ENCODE peak calls at places on chromosome 21, in four cellular contexts. One of them, this sample, is unnamed. For H3K4me1, the result is how much of the 10 kb centered on the place peaks cover.

GRCh38 chr21:31973402-31973944 is 100.7 kb downstream of the HUNK start:
- DNase-seq in suprapubic skin: no peak
- DNase-seq in body of pancreas: no peak
- DNase-seq in stomach: no peak
- DNase-seq in this sample: no peak

GRCh38 chr21:29238967-29239289 is 59.8 kb upstream of the BACH1 start:
- DNase-seq in suprapubic skin: no peak
- DNase-seq in body of pancreas: no peak
- DNase-seq in stomach: no peak
- DNase-seq in this sample: no peak

GRCh38 chr21:35257413-35257812 is 208.3 kb upstream of the RUNX1 start:
- DNase-seq in suprapubic skin: no peak
- DNase-seq in body of pancreas: peak
- DNase-seq in stomach: peak
- DNase-seq in this sample: no peak

GRCh38 chr21:43794311-43794710 is 4.9 kb downstream of the RRP1 start:
- DNase-seq in suprapubic skin: no peak
- DNase-seq in body of pancreas: no peak
- DNase-seq in stomach: no peak
- DNase-seq in this sample: no peak

GRCh38 chr21:15653710-15654109 is 76.1 kb upstream of the USP25 start:
- DNase-seq in suprapubic skin: no peak
- DNase-seq in body of pancreas: no peak
- DNase-seq in stomach: no peak
- DNase-seq in this sample: no peak

GRCh38 chr21:16460936-16461335 is 731.2 kb downstream of the USP25 start:
- DNase-seq in suprapubic skin: no peak
- DNase-seq in body of pancreas: no peak
- DNase-seq in stomach: no peak
- DNase-seq in this sample: no peak

GRCh38 chr21:26715116-26715515 is 130.1 kb downstream of the ADAMTS1 start:
- DNase-seq in suprapubic skin: no peak
- DNase-seq in body of pancreas: no peak
- DNase-seq in stomach: no peak
- DNase-seq in this sample: no peak

GRCh38 chr21:28742527-28742926 is 250.2 kb downstream of the LTN1 start:
- DNase-seq in suprapubic skin: no peak
- DNase-seq in body of pancreas: no peak
- DNase-seq in stomach: no peak
- DNase-seq in this sample: no peak

GRCh38 chr21:35933466-35933865 is 126.9 kb downstream of the SETD4 start:
- DNase-seq in suprapubic skin: no peak
- DNase-seq in body of pancreas: no peak
- DNase-seq in stomach: no peak
- DNase-seq in this sample: peak

GRCh38 chr21:35138665-35139381 is 89.7 kb upstream of the RUNX1 start:
- DNase-seq in suprapubic skin: no peak
- DNase-seq in body of pancreas: no peak
- DNase-seq in stomach: no peak
- DNase-seq in this sample: no peak

GRCh38 chr21:29849735-29850176 is 90.0 kb downstream of the GRIK1 start:
- DNase-seq in suprapubic skin: no peak
- DNase-seq in body of pancreas: peak
- DNase-seq in stomach: peak
- DNase-seq in this sample: peak

GRCh38 chr21:31557956-31558838 is 101.3 kb upstream of the SOD1 start:
- DNase-seq in suprapubic skin: no peak
- DNase-seq in body of pancreas: peak
- DNase-seq in stomach: no peak
- DNase-seq in this sample: no peak

GRCh38 chr21:26389971-26390641 is 183.0 kb downstream of the CYYR1 start:
- DNase-seq in suprapubic skin: no peak
- DNase-seq in body of pancreas: no peak
- DNase-seq in stomach: no peak
- DNase-seq in this sample: no peak

GRCh38 chr21:25350056-25350455 is 257.2 kb downstream of the MRPL39 start:
- DNase-seq in suprapubic skin: no peak
- DNase-seq in body of pancreas: peak
- DNase-seq in stomach: no peak
- DNase-seq in this sample: no peak

GRCh38 chr21:35637431-35637830 is 422.9 kb downstream of the SETD4 start:
- DNase-seq in suprapubic skin: no peak
- DNase-seq in body of pancreas: peak
- DNase-seq in stomach: peak
- DNase-seq in this sample: no peak

GRCh38 chr21:33265664-33266049 is 510 bp upstream of the IL10RB start:
- DNase-seq in suprapubic skin: no peak
- DNase-seq in body of pancreas: no peak
- DNase-seq in stomach: peak
- DNase-seq in this sample: no peak
- H3K4me3 ChIP-seq in suprapubic skin: peak
- H3K4me3 ChIP-seq in body of pancreas: no peak
- H3K4me3 ChIP-seq in stomach: peak
- H3K4me3 ChIP-seq in this sample: peak

GRCh38 chr21:37267269-37268185 is at the start of gene VPS26C:
- DNase-seq in suprapubic skin: peak
- DNase-seq in body of pancreas: peak
- DNase-seq in stomach: peak
- DNase-seq in this sample: peak
- TF ChIP-seq POLR2A in suprapubic skin: peak
- TF ChIP-seq POLR2A in body of pancreas: peak
- TF ChIP-seq POLR2A in stomach: peak
- TF ChIP-seq POLR2A in this sample: peak

DNA sequence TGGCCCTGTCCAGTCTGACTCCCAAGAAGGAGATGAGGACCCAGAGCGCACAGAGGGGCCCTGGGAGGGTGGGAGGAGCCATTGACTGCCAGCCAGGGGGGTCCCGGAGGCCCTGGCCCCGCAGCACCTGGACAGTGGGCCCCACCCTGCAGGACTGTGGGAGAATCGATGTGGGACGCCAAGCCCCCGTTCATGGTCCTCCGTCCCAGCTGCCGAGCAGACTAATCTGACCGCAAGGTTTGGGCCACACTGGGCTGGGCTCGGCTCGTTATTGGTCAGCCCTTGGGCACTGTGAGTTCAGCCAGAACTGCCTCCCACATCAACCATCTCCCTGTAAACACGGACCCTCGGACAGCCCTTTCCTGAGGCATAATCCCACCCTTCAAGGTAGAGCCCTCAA is 16.1 kb upstream of the POFUT2 start:
- DNase-seq in suprapubic skin: no peak
- DNase-seq in body of pancreas: peak
- DNase-seq in stomach: no peak
- DNase-seq in this sample: peak
- H3K4me1 ChIP-seq in suprapubic skin: under half
- H3K4me1 ChIP-seq in body of pancreas: under half
- H3K4me1 ChIP-seq in stomach: under half
- H3K4me1 ChIP-seq in this sample: under half

DNA sequence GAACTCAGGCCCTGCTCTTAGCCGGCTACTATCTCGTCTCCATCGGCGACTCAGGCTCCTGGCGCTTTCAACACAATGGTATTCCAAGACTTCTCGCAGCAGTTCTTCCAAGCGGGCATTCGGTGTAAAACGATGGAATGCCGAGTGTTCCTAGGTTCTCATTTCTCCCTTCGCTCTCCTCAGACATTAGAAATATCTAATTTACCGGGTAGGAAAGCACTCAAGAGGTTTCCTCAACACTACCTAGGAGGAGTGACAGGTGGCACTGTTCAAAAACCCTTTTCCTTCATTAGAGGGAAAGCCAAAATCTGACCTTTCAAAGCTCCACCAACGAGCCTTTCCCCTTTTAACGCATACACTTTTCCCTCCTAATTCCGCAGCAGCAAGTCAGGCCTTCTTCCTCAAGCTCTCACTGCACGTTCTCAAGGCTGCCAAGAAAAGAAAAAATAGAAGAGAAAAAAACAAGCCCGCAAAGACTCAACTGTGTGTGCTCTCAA is 601 bp downstream of the UBE2G2 start:
- DNase-seq in suprapubic skin: no peak
- DNase-seq in body of pancreas: no peak
- DNase-seq in stomach: no peak
- DNase-seq in this sample: no peak
- H3K4me3 ChIP-seq in suprapubic skin: peak
- H3K4me3 ChIP-seq in body of pancreas: peak
- H3K4me3 ChIP-seq in stomach: peak
- H3K4me3 ChIP-seq in this sample: peak

DNA sequence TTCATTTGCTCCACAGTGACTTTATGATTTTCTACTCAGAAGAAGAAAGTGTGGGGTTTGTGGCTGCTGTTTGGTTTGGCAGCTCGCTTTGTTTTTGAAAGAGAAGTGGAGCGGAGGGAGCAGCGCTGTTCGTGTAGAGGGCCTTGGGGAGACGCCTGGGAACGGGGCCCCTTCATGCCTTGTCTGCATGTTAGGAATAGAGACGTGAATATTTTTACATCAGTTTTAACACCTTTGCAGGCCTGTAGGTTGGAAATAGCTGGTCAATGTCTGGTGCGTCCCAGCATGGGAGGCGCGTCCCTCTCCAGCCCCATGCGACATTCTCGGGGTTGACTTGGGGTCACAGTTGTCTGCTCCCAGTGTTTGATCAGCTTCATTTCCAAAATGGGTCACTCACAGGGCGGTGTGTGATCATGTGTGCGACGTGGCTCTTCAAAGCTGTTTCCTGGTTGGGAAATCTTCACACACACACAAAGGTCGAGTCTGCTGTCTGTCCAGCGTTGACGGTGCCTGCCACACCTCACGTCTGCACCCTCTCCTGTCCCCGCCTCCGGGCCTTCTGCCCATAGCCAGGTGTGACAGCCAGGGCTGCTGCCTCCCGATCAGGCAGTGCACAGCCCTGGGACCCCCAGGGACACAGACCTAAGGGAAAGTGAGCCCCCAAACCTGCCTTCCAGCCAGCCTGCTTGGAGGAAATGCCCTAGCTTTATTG is 149.2 kb downstream of the PSMG1 start:
- DNase-seq in suprapubic skin: no peak
- DNase-seq in body of pancreas: no peak
- DNase-seq in stomach: peak
- DNase-seq in this sample: peak
- TF ChIP-seq POLR2A in suprapubic skin: no peak
- TF ChIP-seq POLR2A in body of pancreas: no peak
- TF ChIP-seq POLR2A in stomach: no peak
- TF ChIP-seq POLR2A in this sample: no peak

DNA sequence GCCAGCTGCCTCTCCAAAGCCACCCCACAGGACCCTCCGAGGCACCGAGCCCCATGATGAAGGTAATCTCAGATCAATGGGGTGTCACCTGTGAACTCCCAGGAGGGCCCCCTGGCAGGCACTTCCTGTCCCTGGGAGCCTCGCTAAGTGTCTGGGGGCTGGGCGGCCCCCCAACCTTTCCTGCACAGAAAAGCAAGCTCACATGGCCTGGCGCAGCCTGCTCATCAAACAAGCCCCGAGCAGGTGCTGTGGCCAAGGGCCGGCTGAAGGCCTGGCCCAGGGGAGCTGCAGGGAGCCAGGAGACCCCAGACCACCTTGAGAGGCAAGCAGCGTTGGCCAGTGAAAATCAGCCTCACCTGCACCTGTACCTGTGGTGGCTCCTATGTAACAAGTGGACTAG is 2.9 kb downstream of the RIPK4 start:
- DNase-seq in suprapubic skin: no peak
- DNase-seq in body of pancreas: no peak
- DNase-seq in stomach: no peak
- DNase-seq in this sample: no peak
- H3K4me1 ChIP-seq in suprapubic skin: half or more
- H3K4me1 ChIP-seq in body of pancreas: half or more
- H3K4me1 ChIP-seq in stomach: half or more
- H3K4me1 ChIP-seq in this sample: under half

This sample was measured in ovary.